ENCODE peak calls at places on chromosome X, in seven cellular contexts. F, H, R, W, V, A and Y are unnamed samples.

GRCh38 chrX:111743316-111743715 is 62.3 kb downstream of the ALG13 start:
- DNase-seq in R (no peak), F (no peak), W (no peak), H (no peak), A (no peak), V (no peak), Y (no peak)

GRCh38 chrX:143571521-143571920 is 54.2 kb upstream of the SPANXN3 start:
- DNase-seq in F (no peak), W (no peak), V (no peak), H (no peak), R (no peak), A (no peak), Y (no peak)

GRCh38 chrX:24190500-24191156 is 41.1 kb downstream of the ZFX start:
- DNase-seq in A (peak), V (no peak), W (no peak), R (no peak), H (no peak), F (no peak), Y (no peak)

GRCh38 chrX:47619486-47620302 is at the start of gene SYN1:
- DNase-seq in H (peak), A (peak), R (peak), V (peak), W (peak), F (peak), Y (peak)

GRCh38 chrX:153953342-153953830 is 8.9 kb upstream of the RENBP start:
- DNase-seq in F (peak), A (peak), W (peak), V (peak), R (peak), H (peak), Y (peak)

GRCh38 chrX:78105944-78106650 is 2.0 kb downstream of the PGK1 start:
- DNase-seq in W (no peak), V (no peak), H (peak), A (peak), F (peak), R (no peak), Y (no peak)

GRCh38 chrX:3345281-3346081 is 971 bp downstream of the MXRA5 start:
- DNase-seq in H (no peak), F (no peak), W (no peak), A (peak), V (peak), R (no peak), Y (no peak)

GRCh38 chrX:320126-320783 is 1.7 kb upstream of the GTPBP6 start:
- DNase-seq in A (peak), H (peak), W (peak), R (no peak), V (peak), F (no peak), Y (no peak)

GRCh38 chrX:109707322-109707721 is 25.7 kb downstream of the ACSL4 start:
- DNase-seq in V (no peak), F (no peak), A (no peak), H (no peak), R (no peak), W (no peak), Y (no peak)

GRCh38 chrX:75156537-75156945 is 458 bp upstream of the ABCB7 start:
- DNase-seq in H (peak), A (peak), R (no peak), V (no peak), W (peak), F (no peak), Y (no peak)

GRCh38 chrX:13761606-13762005 is 27.1 kb downstream of the OFD1 start:
- DNase-seq in H (no peak), R (no peak), W (no peak), F (no peak), V (no peak), A (no peak), Y (no peak)